ENCODE peak calls at places on chromosomes 2 and 18, in seven cellular contexts. One of them, this sample, is unnamed.
A peak's percentile ranks its signal among the peaks of the same experiment; 100 is the strongest.

GRCh38 chr2:96867756-96868554 is 1.9 kb downstream of the SEMA4C start:
- DNase-seq in naive thymus-derived CD4-positive, alpha-beta T cell: no peak
- DNase-seq in colonic mucosa: no peak
- DNase-seq in HCT116: no peak
- DNase-seq in PC-3: no peak
- DNase-seq in iPS DF 6.9: no peak
- DNase-seq in CD4-positive, CD25-positive, alpha-beta regulatory T cell: peak; percentile 20
- DNase-seq in this sample: peak; percentile 77

GRCh38 chr2:118614856-118615255 is 232.6 kb downstream of the EN1 start:
- DNase-seq in naive thymus-derived CD4-positive, alpha-beta T cell: no peak
- DNase-seq in colonic mucosa: no peak
- DNase-seq in HCT116: no peak
- DNase-seq in PC-3: no peak
- DNase-seq in iPS DF 6.9: no peak
- DNase-seq in CD4-positive, CD25-positive, alpha-beta regulatory T cell: no peak
- DNase-seq in this sample: no peak

GRCh38 chr2:161122772-161123530 is 37.3 kb upstream of the TANK start:
- DNase-seq in naive thymus-derived CD4-positive, alpha-beta T cell: no peak
- DNase-seq in colonic mucosa: peak; percentile 63
- DNase-seq in HCT116: peak; percentile 81
- DNase-seq in PC-3: peak; percentile 88
- DNase-seq in iPS DF 6.9: no peak
- DNase-seq in CD4-positive, CD25-positive, alpha-beta regulatory T cell: no peak
- DNase-seq in this sample: no peak

GRCh38 chr2:9473985-9474360 is 378 bp upstream of the IAH1 start:
- DNase-seq in naive thymus-derived CD4-positive, alpha-beta T cell: no peak
- DNase-seq in colonic mucosa: peak; percentile 67
- DNase-seq in HCT116: no peak
- DNase-seq in PC-3: no peak
- DNase-seq in iPS DF 6.9: no peak
- DNase-seq in CD4-positive, CD25-positive, alpha-beta regulatory T cell: peak; percentile 59
- DNase-seq in this sample: peak; percentile 88

GRCh38 chr2:239154971-239155805 is 245.6 kb downstream of the HDAC4 start:
- DNase-seq in naive thymus-derived CD4-positive, alpha-beta T cell: no peak
- DNase-seq in colonic mucosa: no peak
- DNase-seq in HCT116: no peak
- DNase-seq in PC-3: no peak
- DNase-seq in iPS DF 6.9: no peak
- DNase-seq in CD4-positive, CD25-positive, alpha-beta regulatory T cell: no peak
- DNase-seq in this sample: peak; percentile 63

GRCh38 chr2:102063360-102063947 is 71.7 kb downstream of the IL1R2 start:
- DNase-seq in naive thymus-derived CD4-positive, alpha-beta T cell: no peak
- DNase-seq in colonic mucosa: peak; percentile 52
- DNase-seq in HCT116: no peak
- DNase-seq in PC-3: no peak
- DNase-seq in iPS DF 6.9: no peak
- DNase-seq in CD4-positive, CD25-positive, alpha-beta regulatory T cell: no peak
- DNase-seq in this sample: peak; percentile 86

GRCh38 chr2:218127929-218128455 is 2.2 kb downstream of the CXCR2 start:
- DNase-seq in naive thymus-derived CD4-positive, alpha-beta T cell: no peak
- DNase-seq in colonic mucosa: no peak
- DNase-seq in HCT116: no peak
- DNase-seq in PC-3: no peak
- DNase-seq in iPS DF 6.9: no peak
- DNase-seq in CD4-positive, CD25-positive, alpha-beta regulatory T cell: no peak
- DNase-seq in this sample: no peak

GRCh38 chr2:214196260-214196659 is 214.6 kb upstream of the VWC2L start:
- DNase-seq in naive thymus-derived CD4-positive, alpha-beta T cell: no peak
- DNase-seq in colonic mucosa: no peak
- DNase-seq in HCT116: no peak
- DNase-seq in PC-3: no peak
- DNase-seq in iPS DF 6.9: no peak
- DNase-seq in CD4-positive, CD25-positive, alpha-beta regulatory T cell: no peak
- DNase-seq in this sample: no peak

GRCh38 chr2:2026252-2026831 is 282.0 kb upstream of the PXDN start:
- DNase-seq in naive thymus-derived CD4-positive, alpha-beta T cell: no peak
- DNase-seq in colonic mucosa: peak; percentile 33
- DNase-seq in HCT116: no peak
- DNase-seq in PC-3: no peak
- DNase-seq in iPS DF 6.9: no peak
- DNase-seq in CD4-positive, CD25-positive, alpha-beta regulatory T cell: no peak
- DNase-seq in this sample: peak; percentile 67

GRCh38 chr18:48017625-48018024 is 87.2 kb upstream of the SMAD2 start:
- DNase-seq in naive thymus-derived CD4-positive, alpha-beta T cell: no peak
- DNase-seq in colonic mucosa: no peak
- DNase-seq in HCT116: no peak
- DNase-seq in PC-3: no peak
- DNase-seq in iPS DF 6.9: no peak
- DNase-seq in CD4-positive, CD25-positive, alpha-beta regulatory T cell: no peak
- DNase-seq in this sample: no peak

GRCh38 chr18:60452424-60452823 is 79.8 kb upstream of the MC4R start:
- DNase-seq in naive thymus-derived CD4-positive, alpha-beta T cell: no peak
- DNase-seq in colonic mucosa: no peak
- DNase-seq in HCT116: no peak
- DNase-seq in PC-3: peak; percentile 20
- DNase-seq in iPS DF 6.9: no peak
- DNase-seq in CD4-positive, CD25-positive, alpha-beta regulatory T cell: no peak
- DNase-seq in this sample: no peak

GRCh38 chr2:105371156-105371555 is 27.7 kb downstream of the FHL2 start:
- DNase-seq in naive thymus-derived CD4-positive, alpha-beta T cell: no peak
- DNase-seq in colonic mucosa: no peak
- DNase-seq in HCT116: no peak
- DNase-seq in PC-3: peak; percentile 70
- DNase-seq in iPS DF 6.9: no peak
- DNase-seq in CD4-positive, CD25-positive, alpha-beta regulatory T cell: no peak
- DNase-seq in this sample: no peak
- H3K36me3 ChIP-seq in naive thymus-derived CD4-positive, alpha-beta T cell: no peaks in the 10 kb centered on the region
- H3K36me3 ChIP-seq in colonic mucosa: peaks cover 11% of the 10 kb centered on the region
- H3K36me3 ChIP-seq in HCT116: peaks cover 27% of the 10 kb centered on the region
- H3K36me3 ChIP-seq in PC-3: peaks cover 71% of the 10 kb centered on the region
- H3K36me3 ChIP-seq in iPS DF 6.9: peaks cover 9% of the 10 kb centered on the region
- H3K36me3 ChIP-seq in CD4-positive, CD25-positive, alpha-beta regulatory T cell: no peaks in the 10 kb centered on the region
- H3K36me3 ChIP-seq in this sample: no peaks in the 10 kb centered on the region

GRCh38 chr2:36478332-36478738 is 119.6 kb downstream of the FEZ2 start:
- DNase-seq in naive thymus-derived CD4-positive, alpha-beta T cell: no peak
- DNase-seq in colonic mucosa: peak; percentile 43
- DNase-seq in HCT116: peak; percentile 21
- DNase-seq in PC-3: peak; percentile 96
- DNase-seq in iPS DF 6.9: no peak
- DNase-seq in CD4-positive, CD25-positive, alpha-beta regulatory T cell: no peak
- DNase-seq in this sample: no peak
- H3K36me3 ChIP-seq in naive thymus-derived CD4-positive, alpha-beta T cell: no peaks in the 10 kb centered on the region
- H3K36me3 ChIP-seq in colonic mucosa: no peaks in the 10 kb centered on the region
- H3K36me3 ChIP-seq in HCT116: no peaks in the 10 kb centered on the region
- H3K36me3 ChIP-seq in PC-3: peaks cover 81% of the 10 kb centered on the region
- H3K36me3 ChIP-seq in iPS DF 6.9: peaks cover 20% of the 10 kb centered on the region
- H3K36me3 ChIP-seq in CD4-positive, CD25-positive, alpha-beta regulatory T cell: no peaks in the 10 kb centered on the region
- H3K36me3 ChIP-seq in this sample: peaks cover 23% of the 10 kb centered on the region

GRCh38 chr18:79918089-79919011 is 33.1 kb downstream of the SLC66A2 start:
- DNase-seq in naive thymus-derived CD4-positive, alpha-beta T cell: no peak
- DNase-seq in colonic mucosa: no peak
- DNase-seq in HCT116: no peak
- DNase-seq in PC-3: no peak
- DNase-seq in iPS DF 6.9: no peak
- DNase-seq in CD4-positive, CD25-positive, alpha-beta regulatory T cell: no peak
- DNase-seq in this sample: peak; percentile 71
- H3K36me3 ChIP-seq in naive thymus-derived CD4-positive, alpha-beta T cell: no peaks in the 10 kb centered on the region
- H3K36me3 ChIP-seq in colonic mucosa: peaks cover 4% of the 10 kb centered on the region
- H3K36me3 ChIP-seq in HCT116: no peaks in the 10 kb centered on the region
- H3K36me3 ChIP-seq in PC-3: peaks cover 9% of the 10 kb centered on the region
- H3K36me3 ChIP-seq in iPS DF 6.9: no peaks in the 10 kb centered on the region
- H3K36me3 ChIP-seq in CD4-positive, CD25-positive, alpha-beta regulatory T cell: peaks cover 10% of the 10 kb centered on the region
- H3K36me3 ChIP-seq in this sample: peaks cover 14% of the 10 kb centered on the region

DNA sequence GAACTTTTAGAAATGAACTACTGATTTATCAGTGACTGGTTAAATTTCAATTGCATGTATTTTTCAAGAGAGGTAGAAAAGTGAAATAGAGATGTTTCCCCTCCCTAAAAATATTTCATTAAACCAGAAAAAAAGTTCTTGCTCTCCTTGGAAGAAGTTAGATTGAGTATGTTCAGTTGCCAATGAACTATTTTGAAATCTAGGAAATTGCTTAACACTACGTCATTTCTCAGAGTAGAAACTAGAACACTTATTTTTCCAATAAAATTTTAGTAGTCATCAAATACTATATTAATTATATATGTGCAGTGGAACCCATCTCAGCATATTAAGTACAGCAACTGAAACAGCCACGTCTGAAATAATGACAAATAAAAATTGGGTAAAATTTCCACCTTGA is 51.8 kb upstream of the STAT1 start:
- DNase-seq in naive thymus-derived CD4-positive, alpha-beta T cell: no peak
- DNase-seq in colonic mucosa: no peak
- DNase-seq in HCT116: no peak
- DNase-seq in PC-3: no peak
- DNase-seq in iPS DF 6.9: no peak
- DNase-seq in CD4-positive, CD25-positive, alpha-beta regulatory T cell: no peak
- DNase-seq in this sample: no peak
- H3K36me3 ChIP-seq in naive thymus-derived CD4-positive, alpha-beta T cell: peaks cover 10% of the 10 kb centered on the region
- H3K36me3 ChIP-seq in colonic mucosa: no peaks in the 10 kb centered on the region
- H3K36me3 ChIP-seq in HCT116: no peaks in the 10 kb centered on the region
- H3K36me3 ChIP-seq in PC-3: no peaks in the 10 kb centered on the region
- H3K36me3 ChIP-seq in iPS DF 6.9: no peaks in the 10 kb centered on the region
- H3K36me3 ChIP-seq in CD4-positive, CD25-positive, alpha-beta regulatory T cell: no peaks in the 10 kb centered on the region
- H3K36me3 ChIP-seq in this sample: no peaks in the 10 kb centered on the region

GRCh38 chr2:17680119-17680518 is 73.5 kb downstream of the SMC6 start:
- DNase-seq in naive thymus-derived CD4-positive, alpha-beta T cell: no peak
- DNase-seq in colonic mucosa: no peak
- DNase-seq in HCT116: no peak
- DNase-seq in PC-3: peak; percentile 70
- DNase-seq in iPS DF 6.9: no peak
- DNase-seq in CD4-positive, CD25-positive, alpha-beta regulatory T cell: no peak
- DNase-seq in this sample: no peak

GRCh38 chr2:17688600-17688999 is 65.0 kb downstream of the SMC6 start:
- DNase-seq in naive thymus-derived CD4-positive, alpha-beta T cell: no peak
- DNase-seq in colonic mucosa: no peak
- DNase-seq in HCT116: no peak
- DNase-seq in PC-3: no peak
- DNase-seq in iPS DF 6.9: no peak
- DNase-seq in CD4-positive, CD25-positive, alpha-beta regulatory T cell: no peak
- DNase-seq in this sample: no peak

GRCh38 chr2:17689010-17689409 is 64.6 kb downstream of the SMC6 start:
- DNase-seq in naive thymus-derived CD4-positive, alpha-beta T cell: no peak
- DNase-seq in colonic mucosa: no peak
- DNase-seq in HCT116: no peak
- DNase-seq in PC-3: no peak
- DNase-seq in iPS DF 6.9: no peak
- DNase-seq in CD4-positive, CD25-positive, alpha-beta regulatory T cell: no peak
- DNase-seq in this sample: no peak

GRCh38 chr2:17682098-17682857 is 71.3 kb downstream of the SMC6 start:
- DNase-seq in naive thymus-derived CD4-positive, alpha-beta T cell: no peak
- DNase-seq in colonic mucosa: no peak
- DNase-seq in HCT116: no peak
- DNase-seq in PC-3: no peak
- DNase-seq in iPS DF 6.9: no peak
- DNase-seq in CD4-positive, CD25-positive, alpha-beta regulatory T cell: no peak
- DNase-seq in this sample: no peak

GRCh38 chr2:17684008-17684407 is 69.6 kb downstream of the SMC6 start:
- DNase-seq in naive thymus-derived CD4-positive, alpha-beta T cell: no peak
- DNase-seq in colonic mucosa: no peak
- DNase-seq in HCT116: no peak
- DNase-seq in PC-3: no peak
- DNase-seq in iPS DF 6.9: no peak
- DNase-seq in CD4-positive, CD25-positive, alpha-beta regulatory T cell: no peak
- DNase-seq in this sample: no peak
- H3K36me3 ChIP-seq in naive thymus-derived CD4-positive, alpha-beta T cell: peaks cover 6% of the 10 kb centered on the region
- H3K36me3 ChIP-seq in colonic mucosa: peaks cover 5% of the 10 kb centered on the region
- H3K36me3 ChIP-seq in HCT116: peaks cover 2% of the 10 kb centered on the region
- H3K36me3 ChIP-seq in PC-3: peaks cover 15% of the 10 kb centered on the region
- H3K36me3 ChIP-seq in iPS DF 6.9: no peaks in the 10 kb centered on the region
- H3K36me3 ChIP-seq in CD4-positive, CD25-positive, alpha-beta regulatory T cell: peaks cover 59% of the 10 kb centered on the region
- H3K36me3 ChIP-seq in this sample: no peaks in the 10 kb centered on the region

This sample was measured in kidney.